ENCODE peak calls at places on chromosome 21, in ten cellular contexts. J is neuronal stem cell; B is bronchial epithelial cell; R is effector memory CD4-positive, alpha-beta T cell; O is neural progenitor cell; E is fibroblast of mammary gland; S is cardiac muscle cell; M is left lung; V is A549; F is MG63. I is an unnamed sample.

GRCh38 chr21:31813873-31814272 is 58.9 kb upstream of the HUNK start:
- DNase-seq in J (no peak), B (no peak), R (no peak), O (no peak), E (no peak), S (no peak), M (no peak), V (no peak), F (no peak), I (no peak)

GRCh38 chr21:38661296-38662223 is 144.2 kb upstream of the ETS2 start:
- DNase-seq in J (no peak), B (no peak), R (no peak), O (peak; percentile 58), E (peak; percentile 28), S (peak; percentile 49), M (peak; percentile 81), V (peak; percentile 4), F (peak; percentile 62), I (peak; percentile 37)

GRCh38 chr21:46416551-46416950 is 42.1 kb upstream of the DIP2A start:
- DNase-seq in J (no peak), B (no peak), R (no peak), O (no peak), E (no peak), S (no peak), M (peak; percentile 68), V (no peak), F (no peak), I (no peak)

GRCh38 chr21:18249542-18250152 is 5.0 kb downstream of the CHODL start:
- DNase-seq in J (no peak), B (no peak), R (no peak), O (peak; percentile 43), E (no peak), S (no peak), M (no peak), V (no peak), F (no peak), I (no peak)

GRCh38 chr21:39088831-39089380 is 94.3 kb downstream of the PSMG1 start:
- DNase-seq in J (no peak), B (peak; percentile 78), R (no peak), O (no peak), E (peak; percentile 82), S (peak; percentile 52), M (no peak), V (peak; percentile 24), F (peak; percentile 54), I (no peak)

GRCh38 chr21:17688912-17689874 is 76.5 kb upstream of the BTG3 start:
- DNase-seq in J (no peak), B (peak; percentile 96), R (peak; percentile 21), O (no peak), E (no peak), S (peak; percentile 76), M (no peak), V (peak; percentile 59), F (peak; percentile 77), I (peak; percentile 84)

GRCh38 chr21:9837946-9838801 is 683.2 kb upstream of the TPTE start:
- DNase-seq in J (no peak), B (no peak), R (no peak), O (no peak), E (no peak), S (no peak), M (peak; percentile 88), V (no peak), F (no peak), I (no peak)

GRCh38 chr21:17612023-17612564 is 607 bp downstream of the BTG3 start:
- DNase-seq in J (peak; percentile 14), B (peak; percentile 59), R (peak; percentile 5), O (no peak), E (peak; percentile 45), S (peak; percentile 59), M (peak; percentile 88), V (peak; percentile 29), F (peak; percentile 37), I (no peak)

GRCh38 chr21:46112731-46113215 is 14.9 kb downstream of the COL6A2 start:
- DNase-seq in J (no peak), B (no peak), R (no peak), O (no peak), E (no peak), S (no peak), M (peak; percentile 54), V (no peak), F (peak; percentile 1), I (no peak)

GRCh38 chr21:38982804-38983203 is 177.1 kb downstream of the ETS2 start:
- DNase-seq in J (no peak), B (no peak), R (no peak), O (no peak), E (no peak), S (no peak), M (no peak), V (no peak), F (no peak), I (no peak)

GRCh38 chr21:41921089-41921819 is 32.6 kb downstream of the C2CD2 start:
- DNase-seq in J (no peak), B (no peak), R (no peak), O (no peak), E (no peak), S (no peak), M (no peak), V (no peak), F (no peak), I (no peak)
- H3K4me3 ChIP-seq in J (no peak overlapping the region), B (no peak overlapping the region), R (no peak overlapping the region), O (no peak overlapping the region), E (no peak overlapping the region), S (no peak overlapping the region), M (no peak overlapping the region), V (no peak overlapping the region), F (no peak overlapping the region), I (no peak overlapping the region)

DNA sequence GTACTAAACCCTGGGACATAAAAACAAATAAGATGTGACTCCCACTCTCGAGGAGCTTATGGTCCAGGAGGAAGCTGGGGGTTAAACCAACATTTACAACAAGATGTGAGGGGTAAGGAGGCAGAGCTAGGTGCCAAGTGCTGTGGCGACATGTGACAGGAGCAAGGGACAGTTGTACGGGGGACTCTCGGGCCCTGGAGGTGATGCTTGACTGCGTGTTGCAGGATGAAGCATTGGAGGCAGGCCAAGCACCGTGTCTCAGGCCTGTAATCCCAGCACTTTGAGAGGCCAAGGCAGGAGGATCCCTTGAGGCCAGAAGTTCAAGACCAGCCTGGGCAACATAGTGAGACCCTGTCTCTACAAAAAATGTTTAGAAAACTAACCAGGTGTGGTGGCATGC is 36.8 kb downstream of the ATP5PO start:
- DNase-seq in J (no peak), B (no peak), R (no peak), O (no peak), E (no peak), S (no peak), M (no peak), V (no peak), F (no peak), I (no peak)
- H3K4me3 ChIP-seq in J (no peak overlapping the region), B (no peak overlapping the region), R (no peak overlapping the region), O (no peak overlapping the region), E (no peak overlapping the region), S (no peak overlapping the region), M (no peak overlapping the region), V (no peak overlapping the region), F (no peak overlapping the region), I (no peak overlapping the region)

GRCh38 chr21:33268736-33269441 is 2.7 kb downstream of the IL10RB start:
- DNase-seq in J (no peak), B (peak; percentile 86), R (peak; percentile 27), O (no peak), E (no peak), S (no peak), M (peak; percentile 92), V (peak; percentile 22), F (no peak), I (no peak)
- H3K4me3 ChIP-seq in J (peak overlapping the region; percentile 62), B (no peak overlapping the region), R (peak overlapping the region; percentile 9), O (no peak overlapping the region), E (no peak overlapping the region), S (no peak overlapping the region), M (no peak overlapping the region), V (no peak overlapping the region), F (no peak overlapping the region), I (no peak overlapping the region)

DNA sequence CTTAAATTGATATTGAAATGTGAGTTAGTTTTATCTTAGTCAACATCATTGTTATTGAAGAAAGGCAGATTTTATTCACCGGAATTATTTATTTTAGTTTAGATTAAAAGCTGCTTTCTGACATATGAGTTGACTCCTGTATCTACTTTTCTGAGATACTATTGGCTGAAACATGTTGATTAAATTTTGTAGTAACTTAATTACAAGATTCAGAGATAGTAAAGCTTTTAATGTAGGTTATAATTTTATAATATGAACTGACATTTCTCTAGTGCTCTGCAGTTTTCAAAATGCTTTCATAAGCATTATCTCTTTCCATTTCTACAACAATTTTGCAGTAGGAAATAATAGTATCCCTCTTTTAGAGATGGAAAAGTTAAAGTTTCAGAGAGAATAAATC is 616.0 kb downstream of the USP25 start:
- DNase-seq in J (no peak), B (no peak), R (no peak), O (no peak), E (no peak), S (no peak), M (no peak), V (no peak), F (no peak), I (no peak)
- H3K4me3 ChIP-seq in J (no peak overlapping the region), B (no peak overlapping the region), R (no peak overlapping the region), O (no peak overlapping the region), E (no peak overlapping the region), S (no peak overlapping the region), M (no peak overlapping the region), V (no peak overlapping the region), F (no peak overlapping the region), I (no peak overlapping the region)

GRCh38 chr21:14581902-14582457 is 35.9 kb upstream of the SAMSN1 start:
- DNase-seq in J (no peak), B (no peak), R (peak; percentile 6), O (no peak), E (no peak), S (no peak), M (no peak), V (no peak), F (no peak), I (no peak)
- H3K4me3 ChIP-seq in J (no peak overlapping the region), B (no peak overlapping the region), R (peak overlapping the region; percentile 29), O (no peak overlapping the region), E (no peak overlapping the region), S (no peak overlapping the region), M (no peak overlapping the region), V (no peak overlapping the region), F (no peak overlapping the region), I (no peak overlapping the region)

GRCh38 chr21:34881894-34882371 is 167.2 kb downstream of the RUNX1 start:
- DNase-seq in J (no peak), B (peak; percentile 95), R (no peak), O (no peak), E (peak; percentile 87), S (peak; percentile 76), M (no peak), V (peak; percentile 57), F (no peak), I (no peak)

GRCh38 chr21:34878501-34878900 is 170.6 kb downstream of the RUNX1 start:
- DNase-seq in J (no peak), B (peak; percentile 81), R (no peak), O (no peak), E (no peak), S (no peak), M (no peak), V (peak; percentile 77), F (no peak), I (no peak)

GRCh38 chr21:34878940-34879339 is 170.2 kb downstream of the RUNX1 start:
- DNase-seq in J (no peak), B (peak; percentile 64), R (no peak), O (no peak), E (no peak), S (no peak), M (no peak), V (no peak), F (no peak), I (no peak)

GRCh38 chr21:34881421-34881820 is 167.7 kb downstream of the RUNX1 start:
- DNase-seq in J (no peak), B (peak; percentile 42), R (no peak), O (no peak), E (peak; percentile 45), S (peak; percentile 61), M (no peak), V (no peak), F (peak; percentile 17), I (no peak)

GRCh38 chr21:34880401-34880800 is 168.7 kb downstream of the RUNX1 start:
- DNase-seq in J (no peak), B (no peak), R (no peak), O (no peak), E (no peak), S (no peak), M (no peak), V (no peak), F (no peak), I (no peak)
- H3K4me3 ChIP-seq in J (no peak overlapping the region), B (no peak overlapping the region), R (no peak overlapping the region), O (no peak overlapping the region), E (no peak overlapping the region), S (no peak overlapping the region), M (no peak overlapping the region), V (no peak overlapping the region), F (no peak overlapping the region), I (no peak overlapping the region)